ENCODE peak calls at places on chromosome 21, in four cellular contexts. J is fibroblast of lung, N is sigmoid colon, V is SJSA1. O is an unnamed sample.

GRCh38 chr21:24988941-24989340 is 618.3 kb downstream of the MRPL39 start:
- DNase-seq in V (no peak), N (no peak), J (no peak), O (no peak)

GRCh38 chr21:33396966-33397365 is 6.2 kb upstream of the IFNGR2 start:
- DNase-seq in N (no peak), V (no peak), J (peak; percentile 85), O (no peak)

GRCh38 chr21:14058566-14058965 is 152.2 kb downstream of the LIPI start:
- DNase-seq in N (no peak), V (peak; percentile 35), J (no peak), O (no peak)

GRCh38 chr21:42763578-42764442 is 110.4 kb downstream of the PDE9A start:
- DNase-seq in J (no peak), V (peak; percentile 30), N (no peak), O (no peak)

GRCh38 chr21:43574741-43575465 is 84.4 kb downstream of the HSF2BP start:
- DNase-seq in V (no peak), J (no peak), N (peak; percentile 91), O (no peak)

GRCh38 chr21:40151611-40152010 is 284.4 kb downstream of the PCP4 start:
- DNase-seq in V (no peak), N (no peak), J (no peak), O (no peak)

GRCh38 chr21:26747216-26747615 is 98.0 kb downstream of the ADAMTS1 start:
- DNase-seq in N (no peak), V (no peak), J (no peak), O (no peak)

GRCh38 chr21:44391345-44392091 is 38.1 kb downstream of the TRPM2 start:
- DNase-seq in J (no peak), V (peak; percentile 25), N (peak; percentile 80), O (peak; percentile 49)

GRCh38 chr21:35328856-35329455 is 279.9 kb upstream of the RUNX1 start:
- DNase-seq in N (no peak), V (no peak), J (no peak), O (no peak)

GRCh38 chr21:22342855-22343254 is 1344.6 kb downstream of the NCAM2 start:
- DNase-seq in N (no peak), V (no peak), J (no peak), O (no peak)

GRCh38 chr21:33418686-33419085 is 15.5 kb downstream of the IFNGR2 start:
- DNase-seq in J (no peak), N (peak; percentile 90), V (no peak), O (no peak)

GRCh38 chr21:17921579-17922530 is 102.7 kb upstream of the C21orf91 start:
- DNase-seq in V (no peak), N (no peak), J (peak; percentile 94), O (no peak)

GRCh38 chr21:44010429-44010828 is 1.7 kb upstream of the TRAPPC10 start:
- DNase-seq in J (no peak), V (no peak), N (no peak), O (no peak)

GRCh38 chr21:15138475-15138874 is 73.7 kb upstream of the NRIP1 start:
- DNase-seq in J (no peak), V (no peak), N (no peak), O (no peak)

GRCh38 chr21:15514073-15514946 is 215.5 kb upstream of the USP25 start:
- DNase-seq in N (no peak), V (no peak), J (no peak), O (no peak)

GRCh38 chr21:22138297-22139016 is 1140.2 kb downstream of the NCAM2 start:
- DNase-seq in J (no peak), V (no peak), N (no peak), O (no peak)

GRCh38 chr21:44337941-44338895 is 972 bp downstream of the CFAP410 start:
- DNase-seq in J (peak; percentile 58), V (no peak), N (peak; percentile 91), O (peak; percentile 92)

GRCh38 chr21:21612446-21612845 is 614.2 kb downstream of the NCAM2 start:
- DNase-seq in J (peak; percentile 95), N (no peak), V (no peak), O (no peak)

GRCh38 chr21:24738063-24738462 is 869.2 kb downstream of the MRPL39 start:
- DNase-seq in J (no peak), N (no peak), V (no peak), O (no peak)

GRCh38 chr21:25396135-25396711 is 211.1 kb downstream of the MRPL39 start:
- DNase-seq in J (no peak), N (no peak), V (no peak), O (no peak)

GRCh38 chr21:44846485-44847260 is 26.8 kb downstream of the PTTG1IP start:
- DNase-seq in N (peak; percentile 89), J (peak; percentile 64), V (no peak), O (peak; percentile 82)

GRCh38 chr21:34813266-34813886 is 144.6 kb downstream of the CLIC6 start:
- DNase-seq in N (no peak), V (peak; percentile 54), J (peak; percentile 84), O (no peak)

GRCh38 chr21:20647603-20648002 is 350.6 kb upstream of the NCAM2 start:
- DNase-seq in N (no peak), V (no peak), J (peak; percentile 3), O (no peak)

GRCh38 chr21:42466700-42467612 is 29.1 kb downstream of the RSPH1 start:
- DNase-seq in V (no peak), J (peak; percentile 52), N (no peak), O (no peak)

GRCh38 chr21:43196789-43197188 is 28.0 kb downstream of the CRYAA start:
- DNase-seq in J (no peak), V (peak; percentile 15), N (peak; percentile 35), O (peak; percentile 49)

GRCh38 chr21:35147439-35147838 is 98.3 kb upstream of the RUNX1 start:
- DNase-seq in J (peak; percentile 59), V (no peak), N (no peak), O (no peak)

GRCh38 chr21:42496839-42497202 is 797 bp upstream of the RSPH1 start:
- DNase-seq in V (no peak), J (no peak), N (peak; percentile 77), O (no peak)

GRCh38 chr21:21309510-21309909 is 311.3 kb downstream of the NCAM2 start:
- DNase-seq in N (no peak), J (no peak), V (no peak), O (no peak)

GRCh38 chr21:34355570-34355969 is 8.2 kb upstream of the KCNE2 start:
- DNase-seq in N (no peak), V (no peak), J (no peak), O (peak; percentile 16)

GRCh38 chr21:26952274-26953066 is 14.4 kb downstream of the ADAMTS5 start:
- DNase-seq in J (no peak), N (no peak), V (no peak), O (no peak)

GRCh38 chr21:35427320-35428040 is 378.4 kb upstream of the RUNX1 start:
- DNase-seq in V (no peak), N (peak; percentile 76), J (no peak), O (no peak)

GRCh38 chr21:20902998-20903397 is 95.2 kb upstream of the NCAM2 start:
- DNase-seq in J (no peak), V (no peak), N (no peak), O (no peak)

GRCh38 chr21:43824883-43825609 is 35.7 kb downstream of the RRP1 start:
- DNase-seq in N (peak; percentile 44), V (no peak), J (no peak), O (no peak)

GRCh38 chr21:42376338-42376982 is 10.1 kb upstream of the TFF1 start:
- DNase-seq in N (no peak), V (no peak), J (no peak), O (no peak)

GRCh38 chr21:16579538-16579937 is 849.8 kb downstream of the USP25 start:
- DNase-seq in N (no peak), J (peak; percentile 66), V (no peak), O (no peak)
- H3K4me3 ChIP-seq in N (no peak overlapping the region), J (no peak overlapping the region), V (no peak overlapping the region), O (peak overlapping the region; percentile 57)

GRCh38 chr21:31766895-31767294 is 35.0 kb upstream of the SCAF4 start:
- DNase-seq in J (no peak), N (no peak), V (no peak), O (no peak)

GRCh38 chr21:31768720-31769119 is 36.8 kb upstream of the SCAF4 start:
- DNase-seq in J (no peak), N (no peak), V (no peak), O (no peak)

GRCh38 chr21:31772674-31773555 is 41.0 kb upstream of the SCAF4 start:
- DNase-seq in J (no peak), V (no peak), N (no peak), O (no peak)

DNA sequence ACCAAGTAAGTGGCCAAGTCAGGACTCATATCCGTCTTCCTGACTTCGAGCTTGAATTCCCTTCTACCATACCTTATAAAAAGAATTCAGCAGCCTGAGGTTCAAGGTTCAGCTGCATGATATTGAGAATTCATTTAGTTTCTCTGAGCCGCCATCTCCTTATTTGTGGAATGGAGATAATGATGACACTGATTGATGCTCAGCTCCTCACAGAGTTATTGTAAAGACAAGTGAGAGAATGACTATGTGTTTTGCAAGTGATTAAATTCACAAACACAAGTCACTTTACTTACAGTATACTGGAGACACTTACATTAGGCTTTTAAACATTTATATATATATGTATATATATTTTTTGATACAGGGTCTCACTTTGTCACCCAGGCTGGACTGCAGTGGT is 39.8 kb upstream of the SCAF4 start:
- DNase-seq in V (no peak), J (no peak), N (no peak), O (no peak)
- H3K27ac ChIP-seq in V (no peak overlapping the region), J (no peak overlapping the region), N (no peak overlapping the region), O (no peak overlapping the region)

GRCh38 chr21:38503588-38503987 is 5.3 kb upstream of the ERG start:
- DNase-seq in V (peak; percentile 89), N (no peak), J (peak; percentile 94), O (no peak)
- H3K4me3 ChIP-seq in V (peak overlapping the region; percentile 30), N (peak overlapping the region; percentile 15), J (no peak overlapping the region), O (peak overlapping the region; percentile 56)

GRCh38 chr21:28991861-28992525 is 684 bp downstream of the LTN1 start:
- DNase-seq in N (no peak), J (no peak), V (no peak), O (no peak)
- H3K27ac ChIP-seq in N (peak overlapping the region; percentile 92), J (peak overlapping the region; percentile 87), V (peak overlapping the region; percentile 51), O (peak overlapping the region; percentile 82)

GRCh38 chr21:41369915-41370839 is 8.3 kb downstream of the MX2 start:
- DNase-seq in V (no peak), N (peak; percentile 48), J (no peak), O (no peak)
- H3K4me3 ChIP-seq in V (no peak overlapping the region), N (peak overlapping the region; percentile 38), J (no peak overlapping the region), O (peak overlapping the region; percentile 62)

DNA sequence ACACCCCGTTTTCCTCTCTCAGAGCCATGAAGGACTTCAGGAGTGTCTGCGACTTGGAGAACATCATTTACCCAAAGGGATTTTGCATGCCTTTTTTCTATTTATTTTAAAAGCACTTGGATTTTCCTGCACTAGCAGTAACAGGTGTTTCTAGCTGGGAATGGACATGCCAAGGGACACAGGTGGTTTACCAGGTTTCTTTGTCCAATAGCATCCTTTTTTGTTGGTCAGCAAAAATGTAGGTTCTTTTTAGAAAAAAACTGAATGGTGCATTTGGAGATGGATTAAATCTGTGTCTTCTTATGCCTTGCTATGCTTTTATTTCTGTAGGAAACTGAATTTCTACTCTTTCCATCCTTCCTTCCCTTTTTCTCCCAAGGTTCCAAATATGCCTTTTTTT is 132.8 kb upstream of the COL6A1 start:
- DNase-seq in N (no peak), V (no peak), J (no peak), O (no peak)
- H3K27ac ChIP-seq in N (no peak overlapping the region), V (no peak overlapping the region), J (no peak overlapping the region), O (no peak overlapping the region)